ENCODE peak calls at places on chromosomes 1 and 21, in ten cellular contexts. Y, G, O, D, X, W, C, K, M and A are unnamed samples. For H3K4me1, the result is how much of the 10 kb centered on the place peaks cover.

GRCh38 chr1:109878531-109878930 is 32.1 kb upstream of the CSF1 start:
- DNase-seq in C (no peak), Y (no peak), K (peak), G (no peak), D (no peak), W (no peak), X (no peak), M (no peak), O (no peak), A (no peak)

GRCh38 chr1:43373034-43373940 is 5.5 kb upstream of the ELOVL1 start:
- DNase-seq in Y (no peak), D (no peak), W (peak), X (no peak), K (no peak), C (peak), M (peak), O (peak), G (no peak), A (peak)

GRCh38 chr1:240491156-240491555 is 120.8 kb downstream of the GREM2 start:
- DNase-seq in X (no peak), M (no peak), O (no peak), K (no peak), W (no peak), D (no peak), G (no peak), C (no peak), Y (no peak), A (no peak)

GRCh38 chr1:2641381-2642130 is 8.7 kb upstream of the MMEL1 start:
- DNase-seq in O (no peak), X (peak), M (no peak), W (no peak), D (no peak), K (peak), Y (peak), G (peak), C (no peak), A (no peak)

GRCh38 chr1:118151312-118151937 is 33.6 kb downstream of the SPAG17 start:
- DNase-seq in K (no peak), C (peak), Y (peak), W (peak), D (no peak), G (peak), O (peak), M (peak), X (no peak), A (peak)

GRCh38 chr1:25780318-25781129 is 19.5 kb upstream of the SELENON start:
- DNase-seq in K (no peak), M (peak), C (no peak), O (no peak), D (no peak), W (no peak), G (peak), Y (peak), X (no peak), A (no peak)

GRCh38 chr21:36487641-36488307 is 7.9 kb upstream of the CLDN14 start:
- DNase-seq in C (peak), X (no peak), M (no peak), D (no peak), W (peak), O (no peak), G (no peak), Y (no peak), K (no peak), A (no peak)

GRCh38 chr1:94280541-94280940 is 43.2 kb upstream of the ARHGAP29 start:
- DNase-seq in C (peak), D (no peak), K (no peak), W (no peak), M (no peak), G (no peak), Y (no peak), X (no peak), O (no peak), A (no peak)

GRCh38 chr1:9542425-9542824 is 3.2 kb downstream of the SLC25A33 start:
- DNase-seq in O (no peak), G (no peak), K (no peak), C (no peak), Y (no peak), W (no peak), X (no peak), M (peak), D (no peak), A (no peak)

GRCh38 chr1:34213976-34214375 is 37.3 kb downstream of the C1orf94 start:
- DNase-seq in G (no peak), X (no peak), K (no peak), C (no peak), M (no peak), O (no peak), W (no peak), D (no peak), Y (peak), A (no peak)

GRCh38 chr21:44520326-44521300 is 19.4 kb downstream of the KRTAP10-1 start:
- DNase-seq in O (no peak), X (peak), G (no peak), W (no peak), M (no peak), D (no peak), C (no peak), Y (no peak), K (peak), A (no peak)

GRCh38 chr1:164638506-164639202 is 79.7 kb downstream of the PBX1 start:
- DNase-seq in W (no peak), K (no peak), O (peak), Y (no peak), M (peak), D (no peak), X (no peak), C (no peak), G (no peak), A (no peak)

GRCh38 chr1:192311281-192311680 is 5.5 kb upstream of the RGS21 start:
- DNase-seq in O (no peak), W (no peak), X (no peak), D (no peak), G (no peak), C (peak), Y (no peak), M (no peak), K (no peak), A (peak)

GRCh38 chr1:111756124-111756513 is 418 bp downstream of the DDX20 start:
- DNase-seq in K (no peak), G (no peak), M (no peak), C (no peak), O (no peak), Y (no peak), D (no peak), X (no peak), W (no peak), A (no peak)

GRCh38 chr1:211326528-211327340 is at the start of gene TRAF5:
- DNase-seq in O (peak), W (no peak), C (peak), Y (peak), D (peak), X (peak), K (peak), M (peak), G (peak), A (no peak)

GRCh38 chr1:6999826-7000225 is 214.6 kb downstream of the CAMTA1 start:
- DNase-seq in C (no peak), X (no peak), M (no peak), O (no peak), Y (no peak), W (no peak), D (no peak), K (no peak), G (no peak), A (no peak)

GRCh38 chr1:182707116-182707515 is 22.7 kb upstream of the RGS8 start:
- DNase-seq in X (no peak), M (no peak), Y (no peak), W (no peak), G (no peak), O (peak), C (no peak), D (no peak), K (no peak), A (no peak)

GRCh38 chr1:89908993-89909436 is 85.9 kb upstream of the ZNF326 start:
- DNase-seq in D (no peak), O (peak), G (no peak), Y (no peak), C (peak), X (no peak), M (no peak), W (no peak), K (no peak), A (no peak)

GRCh38 chr1:245888809-245889208 is 618.3 kb downstream of the SMYD3 start:
- DNase-seq in D (no peak), M (peak), X (no peak), Y (peak), C (peak), G (no peak), O (no peak), K (no peak), W (no peak), A (peak)

GRCh38 chr1:86778510-86779218 is 74.3 kb downstream of the SH3GLB1 start:
- DNase-seq in K (no peak), O (no peak), D (no peak), M (peak), Y (no peak), C (peak), W (no peak), G (no peak), X (no peak), A (no peak)

GRCh38 chr1:21852282-21853129 is 40.4 kb downstream of the LDLRAD2 start:
- DNase-seq in G (no peak), Y (no peak), C (no peak), D (no peak), O (no peak), M (no peak), K (no peak), W (no peak), X (no peak), A (no peak)

GRCh38 chr1:41360074-41361027 is 883 bp upstream of the FOXO6 start:
- DNase-seq in K (peak), D (peak), X (peak), O (no peak), G (no peak), C (no peak), Y (peak), W (no peak), M (peak), A (no peak)

GRCh38 chr1:242225770-242226573 is 227.1 kb upstream of the MAP1LC3C start:
- DNase-seq in X (no peak), K (no peak), C (peak), O (no peak), D (no peak), W (no peak), M (no peak), G (no peak), Y (no peak), A (peak)

GRCh38 chr21:36203603-36203889 is 46.9 kb downstream of the DOP1B start:
- DNase-seq in M (peak), O (no peak), Y (no peak), K (no peak), G (no peak), X (no peak), D (no peak), C (peak), W (no peak), A (no peak)

GRCh38 chr1:33367488-33368405 is 46.8 kb upstream of the A3GALT2 start:
- DNase-seq in O (peak), W (no peak), M (peak), C (peak), K (peak), D (peak), Y (peak), X (peak), G (peak), A (no peak)

GRCh38 chr1:248613742-248614141 is 16.2 kb upstream of the OR2T10 start:
- DNase-seq in K (no peak), G (no peak), X (no peak), O (no peak), Y (no peak), M (no peak), W (no peak), D (no peak), C (no peak), A (no peak)

GRCh38 chr1:204909109-204909508 is 38.4 kb downstream of the NFASC start:
- DNase-seq in G (no peak), Y (no peak), K (no peak), C (peak), X (no peak), W (no peak), M (no peak), D (no peak), O (no peak), A (no peak)

GRCh38 chr1:51753969-51754368 is 124.6 kb downstream of the NRDC start:
- DNase-seq in K (no peak), Y (no peak), G (no peak), C (no peak), M (no peak), X (no peak), D (no peak), O (no peak), W (no peak), A (no peak)

GRCh38 chr1:110040548-110040947 is 6.1 kb downstream of the STRIP1 start:
- DNase-seq in Y (no peak), O (no peak), M (no peak), W (peak), C (peak), G (no peak), X (no peak), D (no peak), K (no peak), A (no peak)

GRCh38 chr1:162663086-162663485 is 30.8 kb downstream of the DDR2 start:
- DNase-seq in X (no peak), Y (no peak), G (no peak), O (no peak), C (no peak), K (no peak), D (no peak), M (no peak), W (no peak), A (no peak)

GRCh38 chr1:93704063-93704462 is 22.4 kb upstream of the BCAR3 start:
- DNase-seq in G (no peak), D (no peak), O (no peak), Y (no peak), X (peak), K (peak), C (no peak), W (no peak), M (no peak), A (no peak)

GRCh38 chr1:2583871-2584341 is 2.7 kb upstream of the PRXL2B start:
- DNase-seq in M (peak), D (peak), X (peak), W (no peak), G (no peak), O (peak), K (no peak), C (no peak), Y (peak), A (no peak)

GRCh38 chr1:45767035-45767434 is 16.6 kb upstream of the IPP start:
- DNase-seq in X (no peak), G (no peak), K (no peak), M (no peak), D (no peak), O (no peak), W (no peak), C (no peak), Y (no peak), A (no peak)

GRCh38 chr1:221743416-221744208 is 1.7 kb upstream of the DUSP10 start:
- DNase-seq in D (no peak), C (peak), Y (no peak), M (no peak), X (no peak), O (no peak), K (no peak), W (no peak), G (no peak), A (no peak)

GRCh38 chr21:26966978-26967913 is at the start of gene ADAMTS5:
- DNase-seq in M (no peak), G (peak), K (peak), Y (peak), D (no peak), W (no peak), O (peak), X (peak), C (peak), A (no peak)

GRCh38 chr1:37478890-37479254 is 4.5 kb downstream of the ZC3H12A start:
- DNase-seq in O (no peak), G (no peak), D (peak), M (peak), X (no peak), K (no peak), C (peak), Y (no peak), W (peak), A (no peak)

GRCh38 chr1:37479255-37480124 is 5.1 kb downstream of the ZC3H12A start:
- DNase-seq in O (peak), D (peak), C (peak), K (peak), Y (no peak), W (peak), M (peak), G (peak), X (peak), A (no peak)

GRCh38 chr1:37480581-37481288 is 6.4 kb downstream of the ZC3H12A start:
- DNase-seq in C (no peak), K (no peak), O (no peak), G (no peak), D (no peak), X (no peak), W (peak), M (no peak), Y (no peak), A (no peak)

GRCh38 chr1:37481289-37482003 is 7.1 kb downstream of the ZC3H12A start:
- DNase-seq in D (peak), W (peak), G (no peak), C (no peak), O (no peak), K (no peak), X (peak), M (no peak), Y (no peak), A (no peak)

DNA sequence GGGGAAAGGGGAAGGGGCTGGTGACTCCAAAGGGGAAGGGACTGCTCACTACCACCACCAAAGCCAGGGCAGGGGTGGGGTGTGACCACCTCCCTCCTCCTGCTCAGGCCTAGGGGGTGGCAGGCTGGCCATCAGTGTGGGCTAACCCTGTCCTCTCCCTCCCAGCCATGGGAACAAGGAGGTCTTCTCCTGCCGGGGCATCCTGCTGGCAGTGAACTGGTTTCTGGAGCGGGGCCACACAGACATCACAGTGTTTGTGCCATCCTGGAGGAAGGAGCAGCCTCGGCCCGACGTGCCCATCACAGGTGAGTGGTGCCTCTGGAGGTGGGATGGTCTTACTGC is 5.7 kb downstream of the ZC3H12A start:
- DNase-seq in Y (no peak), G (peak), W (peak), K (no peak), O (no peak), X (no peak), C (no peak), D (no peak), M (no peak), A (no peak)
- H3K4me3 ChIP-seq in Y (no peak), G (no peak), W (peak), K (peak), O (peak), X (peak), C (peak), D (peak), M (no peak), A (no peak)

DNA sequence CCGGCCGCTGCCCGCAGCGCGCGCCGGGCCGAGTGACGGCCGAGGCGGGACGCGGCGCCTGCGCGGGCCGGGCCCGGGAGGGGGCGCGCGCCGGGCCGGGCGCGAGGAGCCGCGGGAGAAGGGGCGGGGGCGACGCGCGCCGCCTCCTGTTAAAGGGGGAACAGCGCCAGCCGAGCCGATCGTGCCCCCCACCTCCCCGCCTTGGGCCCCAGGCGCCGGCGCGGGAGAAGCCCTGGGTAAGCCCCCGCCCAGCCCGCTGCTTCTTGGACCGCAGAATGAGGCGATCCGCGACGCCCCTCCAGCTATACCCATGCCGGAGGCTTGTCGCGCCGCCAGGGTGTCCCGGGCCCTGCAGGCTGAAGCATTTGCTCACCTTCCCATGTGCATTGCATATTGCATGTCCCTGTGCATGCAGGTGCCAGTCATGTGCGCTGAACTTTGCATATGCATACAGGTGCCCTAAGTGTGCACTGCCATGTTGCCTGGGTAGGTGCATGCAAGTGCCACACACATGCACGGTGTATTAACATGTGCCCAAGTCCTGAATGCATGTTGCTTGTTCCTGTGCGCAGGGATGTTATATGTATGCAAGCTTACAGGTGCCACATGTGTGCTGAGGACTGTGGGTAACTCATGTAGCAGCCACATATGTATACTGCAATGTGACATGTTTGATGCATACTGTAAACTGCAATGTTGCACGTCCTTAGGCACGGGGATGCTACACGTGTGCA is at the start of gene ADGRB2:
- DNase-seq in Y (peak), C (no peak), X (no peak), M (no peak), G (no peak), W (no peak), D (peak), K (no peak), O (no peak), A (no peak)
- H3K4me1 ChIP-seq in Y (under half), C (under half), X (under half), M (under half), G (under half), W (under half), D (under half), K (under half), O (under half), A (half or more)

GRCh38 chr1:78839704-78840277 is 166.7 kb downstream of the ADGRL4 start:
- DNase-seq in M (peak), O (no peak), X (no peak), G (no peak), Y (peak), C (peak), W (no peak), K (no peak), D (no peak), A (peak)

GRCh38 chr1:78836736-78837135 is 169.8 kb downstream of the ADGRL4 start:
- DNase-seq in W (no peak), K (no peak), O (no peak), Y (no peak), C (no peak), G (no peak), D (no peak), M (peak), X (no peak), A (no peak)

GRCh38 chr1:78843111-78843908 is 163.2 kb downstream of the ADGRL4 start:
- DNase-seq in K (no peak), X (no peak), D (no peak), O (no peak), Y (no peak), G (no peak), W (no peak), C (no peak), M (no peak), A (no peak)

GRCh38 chr1:78840447-78841251 is 165.9 kb downstream of the ADGRL4 start:
- DNase-seq in O (peak), D (no peak), M (no peak), C (peak), X (no peak), G (peak), W (no peak), Y (peak), K (no peak), A (no peak)
- H3K4me3 ChIP-seq in O (no peak), D (no peak), M (no peak), C (no peak), X (no peak), G (no peak), W (no peak), Y (no peak), K (no peak), A (no peak)

DNA sequence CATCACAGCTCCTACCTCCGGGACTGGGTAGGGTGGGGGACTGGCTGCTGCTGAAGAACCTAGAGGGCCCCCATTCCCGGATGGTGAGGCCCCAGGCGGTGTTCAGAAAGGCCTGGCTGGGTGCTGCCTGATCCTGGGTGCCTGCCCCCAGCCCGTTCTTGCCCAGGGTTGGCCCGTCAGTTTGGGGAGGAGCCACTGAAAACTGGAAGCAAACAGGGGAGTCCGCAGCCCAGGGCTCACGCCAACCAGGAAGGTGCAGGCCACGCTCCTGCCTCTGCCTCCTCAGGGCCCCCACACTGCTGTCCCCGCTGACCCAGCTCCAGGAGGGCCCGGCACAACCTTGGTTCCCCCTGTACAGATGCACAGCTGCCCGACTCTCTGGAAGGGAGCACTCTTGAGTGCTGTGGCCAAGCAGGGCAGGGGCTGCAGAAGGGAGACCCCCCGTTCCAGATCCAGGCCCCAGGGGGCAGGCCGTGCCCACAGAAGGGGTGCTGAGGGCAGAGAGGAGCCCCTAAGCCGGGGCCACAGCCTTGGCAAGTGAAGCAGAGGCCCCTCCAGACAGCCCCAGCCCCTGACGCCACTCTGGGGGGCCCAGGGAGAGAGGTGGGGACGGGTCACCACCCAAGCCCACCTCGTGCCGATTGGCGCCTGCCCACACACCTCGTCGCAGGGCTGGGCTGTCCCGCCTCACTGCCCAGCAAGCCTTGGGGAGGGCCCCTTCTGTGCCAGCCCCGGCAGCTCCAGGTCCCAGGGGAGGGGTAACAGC is 5.5 kb downstream of the C1QTNF12 start:
- DNase-seq in O (no peak), M (no peak), G (no peak), X (no peak), K (no peak), D (no peak), Y (no peak), W (no peak), C (no peak), A (no peak)
- H3K4me1 ChIP-seq in O (under half), M (under half), G (under half), X (under half), K (under half), D (under half), Y (under half), W (under half), C (under half), A (half or more)